ENCODE peak calls at places on chromosomes 4 and X, in four cellular contexts. N is IMR-90, W is A549, Q is K562. U is an unnamed sample.

GRCh38 chr4:104421576-104421975 is 73.1 kb downstream of the CXXC4 start:
- DNase-seq in W (no peak), Q (no peak), N (no peak), U (no peak)

GRCh38 chr4:153152453-153153338 is 51.5 kb upstream of the TRIM2 start:
- DNase-seq in W (no peak), Q (no peak), N (peak), U (no peak)

GRCh38 chr4:55768291-55768690 is 51.3 kb upstream of the EXOC1L start:
- DNase-seq in Q (peak), N (peak), W (no peak), U (peak)

GRCh38 chrX:136839196-136839595 is 41.3 kb downstream of the RBMX start:
- DNase-seq in N (peak), Q (no peak), W (no peak), U (no peak)

GRCh38 chr4:185307136-185307950 is 88.4 kb downstream of the LRP2BP start:
- DNase-seq in Q (no peak), W (no peak), N (peak), U (no peak)

GRCh38 chr4:140726776-140727500 is 29.2 kb downstream of the TBC1D9 start:
- DNase-seq in N (peak), W (peak), Q (no peak), U (no peak)

GRCh38 chr4:56434599-56435000 is 815 bp downstream of the PPAT start:
- DNase-seq in Q (no peak), N (peak), W (peak), U (no peak)

GRCh38 chr4:85760521-85760920 is 285.6 kb downstream of the ARHGAP24 start:
- DNase-seq in Q (no peak), W (no peak), N (no peak), U (no peak)

GRCh38 chr4:185931375-185931774 is 119.4 kb upstream of the SORBS2 start:
- DNase-seq in Q (no peak), W (no peak), N (no peak), U (no peak)

GRCh38 chr4:86586160-86586572 is 7.9 kb upstream of the PTPN13 start:
- DNase-seq in Q (no peak), W (no peak), N (no peak), U (no peak)

GRCh38 chrX:1393871-1394615 is 2.1 kb upstream of the SLC25A6 start:
- DNase-seq in Q (no peak), W (no peak), N (no peak), U (no peak)

GRCh38 chr4:168509786-168510185 is 12.9 kb downstream of the PALLD start:
- DNase-seq in Q (no peak), W (no peak), N (peak), U (no peak)

GRCh38 chr4:116702949-116703348 is 382.4 kb downstream of the TRAM1L1 start:
- DNase-seq in W (no peak), Q (no peak), N (no peak), U (peak)

GRCh38 chr4:182085051-182085480 is 158.1 kb upstream of the TENM3 start:
- DNase-seq in N (no peak), Q (no peak), W (no peak), U (no peak)

GRCh38 chr4:75939890-75940691 is 722 bp downstream of the NAAA start:
- DNase-seq in Q (peak), W (peak), N (peak), U (peak)

GRCh38 chr4:190014771-190015537 is 12.1 kb downstream of the FRG2 start:
- DNase-seq in Q (peak), W (no peak), N (no peak), U (no peak)

GRCh38 chrX:45445745-45446412 is 245.2 kb upstream of the DIPK2B start:
- DNase-seq in N (peak), W (no peak), Q (no peak), U (no peak)

DNA sequence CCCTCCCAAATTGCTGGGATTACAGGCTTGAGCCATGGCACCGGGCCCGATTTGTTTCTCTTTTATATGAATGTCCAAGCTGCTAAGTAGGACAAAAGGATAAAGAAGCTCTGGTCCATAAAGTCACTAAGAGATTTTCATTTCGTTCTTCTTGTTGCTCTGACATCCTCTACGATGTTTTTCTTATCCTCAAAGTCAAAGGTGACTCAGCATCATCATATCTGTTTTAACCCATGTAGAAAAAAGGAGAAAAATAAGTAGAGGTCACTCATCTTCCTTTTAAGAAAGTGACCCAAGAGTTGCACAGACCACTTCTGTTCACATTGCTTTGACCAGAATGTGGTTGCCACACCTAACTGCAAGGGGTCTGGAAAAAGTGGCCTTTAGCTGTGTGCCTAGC is 29.3 kb upstream of the DYNLT3 start:
- DNase-seq in N (no peak), W (no peak), Q (no peak), U (no peak)
- TF ChIP-seq MAZ in N (no peak), W (no peak), Q (no peak), U (no peak)

GRCh38 chr4:121879135-121879534 is 8.9 kb upstream of the BBS7 start:
- DNase-seq in N (no peak), W (no peak), Q (no peak), U (no peak)

GRCh38 chr4:121875663-121876062 is 5.4 kb upstream of the BBS7 start:
- DNase-seq in N (no peak), W (no peak), Q (no peak), U (no peak)

GRCh38 chr4:121873604-121874003 is 3.3 kb upstream of the BBS7 start:
- DNase-seq in Q (peak), W (no peak), N (no peak), U (no peak)

GRCh38 chr4:121876070-121876469 is 5.8 kb upstream of the BBS7 start:
- DNase-seq in N (no peak), W (no peak), Q (no peak), U (no peak)

DNA sequence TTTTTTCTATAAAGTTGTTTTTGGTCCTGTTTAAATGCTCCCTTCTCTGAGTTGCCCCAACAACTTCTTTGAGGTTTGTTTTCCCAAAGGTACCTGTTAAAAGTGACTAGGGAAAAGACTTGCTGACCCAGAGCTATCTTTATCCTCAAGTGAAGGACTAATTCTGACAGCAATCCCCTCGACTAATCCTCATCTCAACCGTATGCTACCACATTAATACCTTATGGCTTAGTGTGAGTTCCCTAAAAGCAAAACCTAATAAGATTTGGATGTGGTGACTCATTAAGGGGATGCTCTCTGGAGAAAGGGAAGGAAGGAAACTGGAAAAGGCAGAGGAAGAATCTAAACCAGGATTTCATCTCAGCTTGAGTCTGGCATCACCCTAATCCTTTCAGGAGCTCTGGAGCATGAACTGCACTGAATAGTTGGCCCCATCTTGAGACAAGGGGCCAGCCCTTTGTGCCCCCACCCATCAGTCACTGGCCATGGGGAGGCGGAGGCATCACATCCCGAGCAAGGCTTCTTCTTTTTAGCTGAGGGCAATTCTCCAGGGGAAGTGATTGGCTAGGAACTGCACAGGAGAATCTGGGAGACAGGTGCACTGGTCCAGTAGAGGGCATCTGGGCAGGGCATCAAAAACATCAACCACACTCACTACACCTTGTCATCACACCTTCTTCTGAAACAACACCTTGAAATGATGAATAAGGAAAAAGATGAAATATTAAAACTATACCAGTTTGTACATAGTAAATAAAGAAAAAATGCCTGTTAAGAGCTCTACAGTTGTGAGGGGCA is 6.9 kb upstream of the BBS7 start:
- DNase-seq in W (no peak), N (peak), Q (no peak), U (no peak)
- TF ChIP-seq RAD21 in W (no peak), N (no peak), Q (no peak), U (no peak)

GRCh38 chrX:12329476-12329875 is 191.2 kb downstream of the FRMPD4 start:
- DNase-seq in Q (no peak), W (no peak), N (no peak), U (no peak)
- TF ChIP-seq MAZ in Q (no peak), W (no peak), N (no peak), U (no peak)

GRCh38 chr4:156517956-156518355 is 453.6 kb downstream of the PDGFC start:
- DNase-seq in W (no peak), N (no peak), Q (no peak), U (no peak)

GRCh38 chr4:156521631-156522030 is 450.0 kb downstream of the PDGFC start:
- DNase-seq in Q (no peak), W (no peak), N (no peak), U (no peak)

GRCh38 chr4:156523991-156524390 is 447.6 kb downstream of the PDGFC start:
- DNase-seq in W (no peak), N (no peak), Q (no peak), U (no peak)

GRCh38 chr4:156528216-156528615 is 443.4 kb downstream of the PDGFC start:
- DNase-seq in Q (no peak), N (peak), W (no peak), U (no peak)

DNA sequence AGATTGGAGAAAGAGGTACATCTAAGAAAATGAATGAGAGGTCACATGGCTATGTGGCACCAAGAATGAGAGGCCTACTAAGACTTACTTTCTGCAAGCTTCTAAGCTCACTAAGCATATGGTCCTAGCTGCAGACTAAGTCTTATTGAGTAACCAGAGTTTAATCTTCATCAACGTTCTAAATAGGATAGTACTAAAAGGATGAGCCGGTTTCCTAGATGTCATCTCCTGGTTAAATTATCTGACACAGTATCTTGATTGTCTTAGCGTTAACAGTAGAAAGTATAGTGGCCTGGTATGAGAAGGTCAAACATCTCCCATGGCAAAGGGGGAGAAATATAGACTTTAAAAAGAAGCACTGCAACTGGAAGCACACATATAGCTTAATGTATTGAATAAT is 448.1 kb downstream of the PDGFC start:
- DNase-seq in N (no peak), Q (no peak), W (no peak), U (no peak)
- TF ChIP-seq RAD21 in N (no peak), Q (no peak), W (no peak), U (no peak)

GRCh38 chrX:16491461-16491860 is 158.5 kb upstream of the S100G start:
- DNase-seq in Q (no peak), N (no peak), W (no peak), U (no peak)

GRCh38 chrX:16484338-16484737 is 165.6 kb upstream of the S100G start:
- DNase-seq in N (peak), W (no peak), Q (no peak), U (no peak)

GRCh38 chrX:16488959-16489358 is 161.0 kb upstream of the S100G start:
- DNase-seq in N (peak), W (no peak), Q (no peak), U (no peak)

DNA sequence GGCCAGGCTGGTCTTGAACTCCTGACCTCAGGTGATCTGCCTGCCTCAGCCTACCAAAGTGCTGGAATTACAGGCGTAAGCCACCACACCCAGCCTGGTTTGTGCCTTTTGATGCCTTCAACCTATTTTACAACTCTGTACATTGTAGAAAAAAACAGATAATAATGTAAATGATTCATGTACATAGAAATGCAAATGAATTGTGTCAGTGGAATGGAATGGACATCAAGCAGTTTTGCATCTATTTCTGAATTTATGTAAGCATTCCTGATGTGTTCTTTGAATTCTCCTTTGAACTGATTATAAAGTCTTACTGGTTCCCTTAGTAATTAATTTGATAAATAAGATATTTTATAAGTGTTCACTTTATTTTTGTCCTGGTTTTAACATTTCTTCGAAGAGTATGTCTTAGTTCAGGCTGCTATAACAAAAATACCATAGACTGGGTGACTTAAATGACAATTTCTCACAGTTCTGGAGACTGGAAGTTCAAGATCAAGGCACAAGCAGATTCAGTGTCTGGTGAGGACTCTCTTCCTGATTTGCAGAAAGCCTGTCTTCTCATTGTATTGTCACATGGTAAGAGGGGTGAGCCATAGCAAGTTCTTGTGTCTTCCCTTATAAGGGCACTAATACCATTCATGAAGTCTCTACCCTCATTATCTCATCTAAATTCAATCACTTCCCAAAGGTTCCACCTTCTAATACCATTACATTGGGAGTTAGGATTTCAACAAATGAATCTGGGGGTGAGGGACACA is 162.2 kb upstream of the S100G start:
- DNase-seq in Q (no peak), W (no peak), N (peak), U (no peak)
- TF ChIP-seq MAZ in Q (no peak), W (no peak), N (no peak), U (no peak)